ENCODE peak calls at places on chromosomes 5 and 9, in seven cellular contexts. Z is esophagus squamous epithelium; Y is CD8-positive, alpha-beta T cell; E is GM23338; N is ascending aorta; V is NT2/D1; K is HAP-1. D is an unnamed sample. For H3K27me3, the result is how much of the 10 kb centered on the place peaks cover.

GRCh38 chr5:115894342-115894741 is 52.6 kb downstream of the AP3S1 start:
- DNase-seq in V (no peak), Y (no peak), E (no peak), K (no peak), Z (no peak), N (no peak), D (no peak)

GRCh38 chr9:99336531-99336930 is 114.4 kb downstream of the SEC61B start:
- DNase-seq in K (no peak), Y (no peak), V (no peak), N (no peak), E (no peak), Z (no peak), D (no peak)

GRCh38 chr9:37364751-37365360 is 57.6 kb upstream of the GRHPR start:
- DNase-seq in V (no peak), E (peak), Y (no peak), K (no peak), Z (no peak), N (no peak), D (no peak)

GRCh38 chr9:116372081-116372673 is 218.6 kb downstream of the PAPPA start:
- DNase-seq in Z (no peak), E (no peak), V (no peak), N (no peak), Y (no peak), K (no peak), D (no peak)

GRCh38 chr5:159515909-159516415 is 185.7 kb upstream of the IL12B start:
- DNase-seq in Z (no peak), Y (peak), E (peak), V (peak), K (no peak), N (peak), D (peak)

GRCh38 chr9:18182636-18183035 is 291.3 kb upstream of the ADAMTSL1 start:
- DNase-seq in E (no peak), V (no peak), K (no peak), N (no peak), Z (no peak), Y (no peak), D (no peak)

GRCh38 chr9:93675336-93676150 is 99.2 kb downstream of the PHF2 start:
- DNase-seq in N (peak), E (no peak), Y (no peak), Z (no peak), K (no peak), V (no peak), D (no peak)

GRCh38 chr9:33106827-33107621 is 30.6 kb upstream of the SMU1 start:
- DNase-seq in Y (no peak), V (no peak), Z (no peak), K (no peak), N (no peak), E (peak), D (no peak)

GRCh38 chr5:97874491-97874890 is 691.4 kb upstream of the RIOK2 start:
- DNase-seq in E (no peak), V (no peak), Z (no peak), Y (no peak), N (no peak), K (no peak), D (no peak)

GRCh38 chr9:114269023-114269422 is 53.9 kb upstream of the ORM1 start:
- DNase-seq in N (no peak), Z (no peak), V (no peak), E (no peak), K (no peak), Y (no peak), D (no peak)

GRCh38 chr5:94094793-94095441 is 353.5 kb upstream of the POU5F2 start:
- DNase-seq in V (no peak), N (no peak), K (no peak), E (no peak), Z (no peak), Y (no peak), D (no peak)

GRCh38 chr5:39080597-39081204 is 6.5 kb upstream of the RICTOR start:
- DNase-seq in N (no peak), K (peak), Y (no peak), E (peak), V (no peak), Z (no peak), D (peak)

GRCh38 chr9:115456515-115456914 is 338.6 kb upstream of the TNC start:
- DNase-seq in N (no peak), K (no peak), Y (no peak), V (no peak), Z (no peak), E (no peak), D (no peak)

GRCh38 chr5:67824852-67825251 is 390.7 kb upstream of the PIK3R1 start:
- DNase-seq in V (no peak), K (no peak), E (no peak), Y (no peak), N (no peak), Z (no peak), D (no peak)

GRCh38 chr5:77204967-77205366 is 5.5 kb upstream of the PDE8B start:
- DNase-seq in Y (no peak), V (no peak), E (no peak), Z (no peak), N (no peak), K (no peak), D (no peak)

GRCh38 chr9:92499701-92500100 is 17.4 kb upstream of the ASPN start:
- DNase-seq in K (no peak), Z (no peak), E (no peak), N (no peak), V (no peak), Y (no peak), D (no peak)

GRCh38 chr9:105244996-105245719 is 707 bp downstream of the SLC44A1 start:
- DNase-seq in Y (peak), Z (no peak), E (peak), N (peak), K (no peak), V (no peak), D (peak)

GRCh38 chr5:172436078-172436873 is 18.0 kb downstream of the SH3PXD2B start:
- DNase-seq in E (no peak), N (no peak), Z (no peak), K (no peak), Y (no peak), V (no peak), D (no peak)

GRCh38 chr9:95511952-95512750 is 4.6 kb downstream of the PTCH1 start:
- DNase-seq in N (no peak), V (peak), K (peak), Z (no peak), Y (no peak), E (peak), D (no peak)

GRCh38 chr5:103466494-103466893 is 96.1 kb downstream of the NUDT12 start:
- DNase-seq in Y (no peak), E (no peak), Z (no peak), N (no peak), K (no peak), V (no peak), D (no peak)

GRCh38 chr5:143968071-143968878 is 156.3 kb downstream of the HMHB1 start:
- DNase-seq in N (no peak), Z (no peak), V (peak), E (peak), Y (no peak), K (no peak), D (peak)

GRCh38 chr9:3058409-3058808 is 214.5 kb upstream of the PUM3 start:
- DNase-seq in V (no peak), Z (no peak), Y (no peak), K (no peak), N (no peak), E (no peak), D (no peak)
- H3K27me3 ChIP-seq in V (under half), Z (under half), Y (under half), K (under half), N (under half), E (under half), D (under half)

GRCh38 chr9:14014209-14014608 is 299.7 kb downstream of the NFIB start:
- DNase-seq in Y (no peak), N (no peak), V (no peak), K (no peak), E (no peak), Z (no peak), D (no peak)
- H3K27me3 ChIP-seq in Y (under half), N (under half), V (under half), K (under half), E (under half), Z (under half), D (under half)

GRCh38 chr9:124012368-124013262 is 1.0 kb downstream of the LHX2 start:
- DNase-seq in V (no peak), K (no peak), Z (no peak), N (no peak), E (peak), Y (no peak), D (no peak)
- H3K27me3 ChIP-seq in V (half or more), K (under half), Z (half or more), N (half or more), E (half or more), Y (half or more), D (half or more)

GRCh38 chr5:132013006-132013689 is 1.7 kb upstream of the ACSL6 start:
- DNase-seq in E (no peak), K (no peak), V (no peak), Z (no peak), Y (no peak), N (no peak), D (no peak)

GRCh38 chr5:132013711-132014110 is 2.3 kb upstream of the ACSL6 start:
- DNase-seq in N (no peak), K (no peak), E (no peak), Y (no peak), V (no peak), Z (no peak), D (no peak)

GRCh38 chr5:132011561-132012384 is at the start of gene ACSL6:
- DNase-seq in E (peak), N (no peak), Z (no peak), V (no peak), K (peak), Y (peak), D (no peak)

GRCh38 chr5:132010645-132011560 is 555 bp downstream of the ACSL6 start:
- DNase-seq in N (no peak), V (no peak), Z (no peak), E (peak), Y (no peak), K (no peak), D (no peak)

DNA sequence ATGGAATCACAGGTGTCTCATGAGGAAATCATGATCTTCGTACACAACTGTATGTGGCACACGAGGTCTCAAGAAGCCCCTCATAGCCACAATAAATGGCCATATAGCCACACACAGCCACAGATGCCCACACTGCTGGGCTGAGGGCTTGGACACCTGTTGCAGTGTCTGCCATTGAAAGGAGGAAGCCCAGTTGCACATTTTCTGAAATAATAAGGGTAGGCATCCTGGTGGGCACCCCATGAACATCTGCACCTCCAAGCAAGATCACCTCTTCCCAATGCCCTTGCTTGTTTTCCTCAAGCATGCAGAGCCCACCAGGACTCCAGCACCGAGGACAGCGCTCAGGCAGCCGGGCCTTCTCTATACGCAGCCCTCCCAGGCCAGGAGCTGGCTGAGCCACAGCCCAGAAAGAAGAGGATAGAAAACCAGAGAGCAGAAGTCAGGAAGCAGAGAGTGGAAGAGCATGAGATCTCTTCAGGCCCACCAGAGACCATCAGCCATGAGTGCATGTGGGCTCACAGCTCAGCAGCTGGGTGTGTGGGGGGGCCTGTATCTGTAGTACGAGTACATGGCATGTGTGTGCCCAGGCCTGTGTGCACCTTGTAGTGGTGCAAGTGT is 1.0 kb upstream of the ACSL6 start:
- DNase-seq in E (peak), V (no peak), N (no peak), Y (no peak), K (peak), Z (no peak), D (peak)
- H3K27me3 ChIP-seq in E (under half), V (under half), N (under half), Y (under half), K (under half), Z (under half), D (under half)

GRCh38 chr5:169226904-169227303 is 74.0 kb downstream of the SLIT3 start:
- DNase-seq in N (no peak), Y (no peak), V (no peak), K (no peak), E (peak), Z (no peak), D (no peak)
- H3K27me3 ChIP-seq in N (under half), Y (under half), V (under half), K (under half), E (under half), Z (under half), D (under half)

DNA sequence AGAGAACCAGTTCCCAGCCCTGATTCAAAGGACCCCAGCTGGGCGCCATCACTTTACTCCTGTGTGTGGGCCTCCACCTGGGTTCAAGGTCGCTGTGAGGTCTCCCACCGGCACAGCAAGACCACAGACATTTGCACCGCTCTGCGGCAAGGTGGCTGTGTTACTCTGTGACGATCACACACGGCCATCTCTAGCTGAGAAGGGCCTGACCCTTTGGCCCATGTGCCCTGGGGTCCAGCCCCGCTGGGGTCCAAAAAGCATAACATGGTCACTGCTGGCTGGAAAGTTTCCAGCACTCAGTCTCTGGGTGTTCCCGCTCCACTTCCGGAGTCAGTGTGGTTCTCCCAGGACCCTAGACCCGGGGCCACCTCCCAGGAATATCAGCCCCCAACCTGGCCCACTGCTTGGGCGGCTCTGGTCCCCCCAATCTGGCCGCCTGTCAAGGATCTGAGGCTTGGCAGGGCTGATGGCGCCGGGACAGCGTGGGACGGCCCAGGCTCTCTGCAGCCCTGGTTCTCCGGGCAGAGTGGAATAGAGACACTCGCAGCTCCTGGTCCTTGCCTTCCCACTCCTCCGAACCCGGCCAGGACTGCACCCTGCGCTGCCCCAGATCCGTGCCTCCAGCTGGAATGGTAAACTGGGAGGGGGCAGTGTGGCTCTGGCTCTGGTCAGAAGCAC is 3.9 kb upstream of the LMX1B start:
- DNase-seq in K (no peak), N (no peak), E (no peak), V (no peak), Y (no peak), Z (no peak), D (no peak)
- H3K27me3 ChIP-seq in K (under half), N (under half), E (half or more), V (half or more), Y (under half), Z (half or more), D (half or more)

DNA sequence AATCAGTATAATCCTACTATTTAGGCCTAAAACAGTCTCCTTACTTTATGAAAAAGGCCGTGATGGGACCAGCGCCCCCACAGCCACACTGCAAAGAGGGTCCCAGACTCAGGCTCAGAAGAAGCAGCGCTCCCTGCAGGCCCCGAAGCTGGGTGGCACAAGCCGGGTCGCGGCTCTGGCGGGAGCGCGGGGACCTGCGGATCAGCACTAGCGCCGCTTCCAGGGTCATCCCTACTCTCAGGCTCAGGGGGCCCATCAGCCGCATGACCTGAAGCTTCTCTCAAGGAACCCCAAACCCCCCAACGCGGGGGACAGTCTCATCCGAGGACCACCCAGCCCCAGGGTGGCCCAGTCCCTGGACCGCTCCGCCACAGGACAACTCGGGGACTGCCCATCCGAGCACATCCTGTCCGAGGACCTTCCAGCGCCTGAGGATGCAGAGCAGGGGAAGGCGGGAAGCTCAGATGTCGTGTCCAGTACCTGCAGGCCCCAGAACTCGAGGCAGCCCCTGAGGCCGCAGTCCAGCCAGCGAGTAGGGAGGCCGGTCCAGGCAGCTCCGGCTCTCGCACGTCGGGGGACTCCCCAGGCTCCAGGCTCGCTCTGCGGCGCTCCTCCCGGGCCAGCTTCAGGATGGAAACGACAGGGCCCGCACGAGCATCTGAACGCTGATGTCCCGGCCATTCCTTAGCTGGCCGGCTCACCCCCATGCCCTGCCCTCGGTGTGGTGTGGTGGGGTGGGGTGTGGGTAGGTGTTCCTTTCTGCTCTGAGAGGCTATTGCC is 32.4 kb upstream of the CDK20 start:
- DNase-seq in K (no peak), N (no peak), Z (no peak), Y (no peak), V (no peak), E (peak), D (no peak)
- H3K27me3 ChIP-seq in K (under half), N (under half), Z (under half), Y (under half), V (under half), E (under half), D (under half)

DNA sequence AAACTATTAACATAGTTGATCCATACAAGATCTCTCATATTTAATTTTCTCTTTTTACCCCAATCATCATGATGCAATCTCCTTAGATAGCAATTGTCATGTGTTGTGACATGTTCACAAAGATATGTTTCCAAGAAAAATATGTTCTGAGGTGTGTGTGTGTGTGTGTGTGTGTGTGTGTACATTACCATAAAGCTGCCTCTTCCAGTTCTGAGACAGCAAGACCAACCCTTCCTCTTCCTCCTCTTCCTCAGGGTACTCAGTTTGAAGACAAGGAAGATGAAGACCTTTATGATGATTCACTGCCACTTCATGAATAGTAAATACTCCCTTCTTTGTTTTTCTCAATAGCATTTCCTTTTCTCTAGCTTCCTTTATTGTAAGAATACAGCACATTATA is 303.3 kb upstream of the PRDM9 start:
- DNase-seq in Z (no peak), K (no peak), Y (no peak), V (no peak), E (no peak), N (no peak), D (no peak)
- H3K27me3 ChIP-seq in Z (under half), K (under half), Y (under half), V (under half), E (under half), N (under half), D (under half)

DNA sequence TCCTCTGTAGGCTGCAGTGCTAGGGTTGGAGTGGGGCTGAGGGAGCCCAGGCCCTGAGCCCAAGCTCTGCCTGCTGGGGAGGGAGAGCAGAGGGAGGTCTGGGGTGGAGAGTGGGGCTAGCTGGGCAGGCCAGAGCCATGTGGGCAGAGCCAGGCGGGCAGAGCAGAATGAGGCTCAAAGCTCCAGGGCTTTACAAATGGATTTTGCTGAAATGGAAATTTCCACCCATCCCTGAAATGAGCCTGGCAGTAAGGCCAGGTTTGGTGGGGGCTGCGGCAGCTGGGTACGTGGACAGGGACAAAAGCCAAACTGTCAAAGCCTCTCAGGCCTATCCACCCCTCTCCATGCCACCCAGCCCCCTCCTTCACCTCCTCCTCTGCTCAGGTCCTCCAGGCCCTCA is 74.2 kb upstream of the ARAP3 start:
- DNase-seq in E (no peak), V (no peak), K (no peak), Y (no peak), Z (no peak), N (no peak), D (no peak)
- H3K27me3 ChIP-seq in E (under half), V (under half), K (under half), Y (under half), Z (half or more), N (under half), D (under half)